ENCODE peak calls at places on chromosomes 7 and 10, in eight cellular contexts. Y is sigmoid colon, Q is epithelial cell of esophagus, J is cardiac fibroblast, H is brain microvascular endothelial cell, R is AG04450, O is mucosa of descending colon, M is AG04449. P is an unnamed sample.

GRCh38 chr10:4102802-4103344 is 317.9 kb upstream of the KLF6 start:
- DNase-seq in Y (no peak), Q (peak), J (no peak), H (no peak), R (no peak), O (no peak), M (no peak), P (no peak)

GRCh38 chr7:156160811-156161210 is 348.5 kb upstream of the SHH start:
- DNase-seq in Y (no peak), Q (no peak), J (no peak), H (no peak), R (no peak), O (peak), M (no peak), P (no peak)

GRCh38 chr10:131580076-131580652 is 268.6 kb upstream of the TCERG1L start:
- DNase-seq in Y (no peak), Q (no peak), J (no peak), H (no peak), R (no peak), O (no peak), M (no peak), P (no peak)

GRCh38 chr7:140322759-140323158 is 75.6 kb downstream of the SLC37A3 start:
- DNase-seq in Y (no peak), Q (no peak), J (no peak), H (no peak), R (no peak), O (no peak), M (no peak), P (no peak)

GRCh38 chr7:55192718-55193117 is 172.4 kb upstream of the LANCL2 start:
- DNase-seq in Y (no peak), Q (peak), J (peak), H (peak), R (peak), O (no peak), M (peak), P (peak)

GRCh38 chr10:122485670-122486069 is 24.3 kb downstream of the HTRA1 start:
- DNase-seq in Y (peak), Q (no peak), J (peak), H (no peak), R (no peak), O (no peak), M (no peak), P (no peak)

GRCh38 chr7:99733448-99733847 is 1.5 kb downstream of the CYP3A7 start:
- DNase-seq in Y (no peak), Q (no peak), J (no peak), H (no peak), R (no peak), O (no peak), M (no peak), P (no peak)

GRCh38 chr7:9523579-9523978 is 1090.2 kb downstream of the NXPH1 start:
- DNase-seq in Y (no peak), Q (no peak), J (no peak), H (no peak), R (no peak), O (no peak), M (no peak), P (no peak)

GRCh38 chr7:100413286-100413685 is 15.2 kb downstream of the ZCWPW1 start:
- DNase-seq in Y (no peak), Q (no peak), J (no peak), H (no peak), R (no peak), O (no peak), M (no peak), P (no peak)

GRCh38 chr7:123961731-123962130 is 36.7 kb downstream of the SPAM1 start:
- DNase-seq in Y (no peak), Q (peak), J (peak), H (peak), R (no peak), O (no peak), M (no peak), P (peak)

GRCh38 chr7:96495751-96496216 is 173.9 kb upstream of the SLC25A13 start:
- DNase-seq in Y (no peak), Q (peak), J (no peak), H (no peak), R (no peak), O (no peak), M (no peak), P (no peak)

GRCh38 chr10:86266446-86267242 is 100.0 kb downstream of the GRID1 start:
- DNase-seq in Y (peak), Q (no peak), J (no peak), H (no peak), R (no peak), O (no peak), M (no peak), P (no peak)

GRCh38 chr10:49260636-49261296 is 38.2 kb upstream of the C10orf71 start:
- DNase-seq in Y (no peak), Q (no peak), J (no peak), H (no peak), R (no peak), O (no peak), M (no peak), P (no peak)

GRCh38 chr10:24331457-24331856 is 122.5 kb downstream of the KIAA1217 start:
- DNase-seq in Y (no peak), Q (peak), J (peak), H (peak), R (no peak), O (peak), M (no peak), P (peak)

GRCh38 chr7:37643876-37644275 is 39.7 kb upstream of the GPR141 start:
- DNase-seq in Y (no peak), Q (no peak), J (no peak), H (no peak), R (no peak), O (no peak), M (no peak), P (no peak)

GRCh38 chr10:78255796-78256638 is 222.4 kb downstream of the RPS24 start:
- DNase-seq in Y (peak), Q (peak), J (peak), H (peak), R (peak), O (no peak), M (peak), P (peak)

GRCh38 chr10:24456319-24456718 is 247.4 kb downstream of the KIAA1217 start:
- DNase-seq in Y (no peak), Q (peak), J (peak), H (peak), R (no peak), O (no peak), M (peak), P (peak)

GRCh38 chr10:34861293-34862004 is 46.4 kb upstream of the PARD3 start:
- DNase-seq in Y (peak), Q (peak), J (peak), H (no peak), R (no peak), O (peak), M (no peak), P (peak)

GRCh38 chr10:4266387-4267083 is 481.5 kb upstream of the KLF6 start:
- DNase-seq in Y (no peak), Q (peak), J (peak), H (no peak), R (no peak), O (no peak), M (no peak), P (no peak)

GRCh38 chr7:95910341-95910740 is 138.0 kb downstream of the DYNC1I1 start:
- DNase-seq in Y (no peak), Q (no peak), J (no peak), H (no peak), R (no peak), O (no peak), M (no peak), P (no peak)

GRCh38 chr7:130425798-130426197 is 15.0 kb downstream of the CEP41 start:
- DNase-seq in Y (no peak), Q (no peak), J (no peak), H (no peak), R (no peak), O (no peak), M (no peak), P (no peak)

GRCh38 chr10:6114758-6115410 is 26.1 kb downstream of the RBM17 start:
- DNase-seq in Y (no peak), Q (peak), J (peak), H (peak), R (no peak), O (no peak), M (no peak), P (peak)

DNA sequence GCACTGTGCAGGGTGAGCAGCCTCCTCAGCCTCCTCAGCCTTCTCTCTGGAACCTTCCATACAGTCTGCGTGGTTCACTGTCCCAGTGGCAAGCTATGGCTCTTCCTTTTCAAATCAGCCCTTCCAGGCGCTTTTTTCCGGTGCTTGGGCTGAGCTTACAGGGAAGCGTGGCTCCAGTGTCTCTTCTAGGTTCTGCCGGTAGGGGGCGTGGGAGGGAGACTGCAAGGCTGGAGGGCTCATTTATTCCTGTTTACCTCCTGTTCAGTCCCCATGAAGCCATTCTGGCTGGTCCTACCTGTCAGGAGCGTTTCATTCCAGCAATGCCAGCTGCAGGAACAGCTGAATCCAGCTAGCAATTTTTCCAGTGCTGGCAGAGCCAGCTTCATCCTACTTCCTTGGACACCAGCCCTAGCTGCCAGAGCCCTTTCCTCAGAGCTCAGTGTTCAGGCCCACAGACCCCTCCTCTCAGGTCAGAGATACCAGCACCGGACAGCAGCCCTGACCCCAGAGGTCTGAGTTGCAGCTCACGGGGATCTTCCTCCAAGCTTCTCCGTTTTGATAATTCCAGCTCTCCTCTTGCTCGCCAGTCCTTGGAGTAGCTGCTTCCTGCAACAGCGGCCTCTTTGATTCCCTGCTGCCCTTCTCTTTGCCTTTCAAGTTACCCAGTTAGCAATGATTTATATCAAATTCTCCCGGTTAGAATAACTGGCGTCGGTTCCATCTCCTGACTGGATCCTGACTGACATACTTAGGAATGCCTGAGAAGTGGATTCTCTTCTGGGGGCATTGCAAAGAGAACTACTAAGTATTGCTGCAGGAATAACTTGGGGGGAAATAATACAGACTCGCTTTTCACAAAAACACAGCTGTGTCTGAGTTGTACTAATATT is 129.8 kb downstream of the FRMD4A start:
- DNase-seq in Y (no peak), Q (no peak), J (no peak), H (no peak), R (no peak), O (no peak), M (no peak), P (no peak)
- TF ChIP-seq CTCF in Y (no peak), Q (peak), J (peak), H (peak), R (peak), O (no peak), M (no peak), P (peak)

GRCh38 chr7:4726568-4726967 is 44.5 kb downstream of the FOXK1 start:
- DNase-seq in Y (no peak), Q (no peak), J (no peak), H (no peak), R (no peak), O (no peak), M (no peak), P (no peak)

GRCh38 chr7:4724648-4725013 is 42.5 kb downstream of the FOXK1 start:
- DNase-seq in Y (no peak), Q (no peak), J (peak), H (no peak), R (no peak), O (no peak), M (no peak), P (peak)

GRCh38 chr7:4727914-4728705 is 46.0 kb downstream of the FOXK1 start:
- DNase-seq in Y (no peak), Q (no peak), J (no peak), H (no peak), R (no peak), O (no peak), M (no peak), P (no peak)

GRCh38 chr7:4725014-4725951 is 43.2 kb downstream of the FOXK1 start:
- DNase-seq in Y (peak), Q (peak), J (peak), H (peak), R (peak), O (peak), M (peak), P (peak)

DNA sequence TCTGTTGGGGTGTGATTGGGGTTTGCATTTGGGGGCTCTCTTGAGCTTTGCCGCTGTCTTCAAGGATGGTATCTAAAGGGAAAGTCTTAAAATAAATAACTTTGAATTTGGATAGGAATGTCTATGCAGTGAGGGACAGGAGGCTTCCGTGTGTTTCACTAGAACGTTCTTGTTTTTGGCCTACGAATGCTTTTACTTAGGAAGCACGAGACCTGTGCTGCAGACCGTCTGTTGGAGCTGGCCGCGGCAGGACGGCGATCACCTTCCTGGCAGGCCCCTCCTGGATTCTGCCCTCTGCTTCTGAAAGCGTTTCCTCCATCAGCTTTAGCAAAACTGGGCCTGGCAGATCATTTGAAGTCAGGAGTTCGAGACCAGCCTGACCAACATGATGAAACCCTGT is 44.0 kb downstream of the FOXK1 start:
- DNase-seq in Y (peak), Q (no peak), J (peak), H (no peak), R (no peak), O (no peak), M (no peak), P (peak)
- H3K4me3 ChIP-seq in Y (peak), Q (no peak), J (no peak), H (peak), R (peak), O (no peak), M (no peak), P (no peak)

GRCh38 chr7:35760082-35760770 is 40.6 kb upstream of the SEPTIN7 start:
- DNase-seq in Y (no peak), Q (no peak), J (peak), H (no peak), R (no peak), O (no peak), M (no peak), P (no peak)

GRCh38 chr7:35757574-35757973 is 43.3 kb upstream of the SEPTIN7 start:
- DNase-seq in Y (no peak), Q (no peak), J (peak), H (no peak), R (no peak), O (no peak), M (no peak), P (no peak)

GRCh38 chr7:35754741-35755140 is 46.1 kb upstream of the SEPTIN7 start:
- DNase-seq in Y (no peak), Q (no peak), J (peak), H (no peak), R (no peak), O (no peak), M (no peak), P (no peak)

GRCh38 chr7:35755711-35756110 is 45.1 kb upstream of the SEPTIN7 start:
- DNase-seq in Y (no peak), Q (no peak), J (peak), H (no peak), R (no peak), O (no peak), M (no peak), P (no peak)

GRCh38 chr7:35758421-35758820 is 42.4 kb upstream of the SEPTIN7 start:
- DNase-seq in Y (no peak), Q (no peak), J (peak), H (no peak), R (no peak), O (no peak), M (no peak), P (no peak)
- TF ChIP-seq CTCF in Y (no peak), Q (no peak), J (no peak), H (no peak), R (no peak), O (no peak), M (no peak), P (no peak)

DNA sequence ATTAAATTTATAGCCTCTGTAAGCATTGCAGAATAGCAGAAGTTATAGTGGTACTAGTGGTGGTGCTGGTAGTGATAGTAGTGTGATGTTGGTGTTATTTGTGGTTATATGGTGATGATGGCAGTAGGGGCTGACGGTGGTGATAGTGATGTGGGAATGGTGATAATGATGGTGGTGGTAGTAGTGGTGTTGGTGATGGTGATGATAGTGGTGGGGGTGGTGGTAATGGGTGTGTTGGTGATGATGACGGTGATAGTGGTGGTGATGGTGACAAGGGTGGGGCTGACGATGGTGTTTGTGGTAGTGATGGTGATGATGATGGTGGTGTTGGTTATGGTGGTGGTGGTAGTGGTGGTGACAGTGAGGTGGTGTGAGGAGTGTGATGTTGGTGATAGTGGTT is 54.4 kb upstream of the MGAM2 start:
- DNase-seq in Y (no peak), Q (no peak), J (no peak), H (no peak), R (no peak), O (no peak), M (no peak), P (no peak)
- H3K4me3 ChIP-seq in Y (no peak), Q (no peak), J (no peak), H (no peak), R (no peak), O (no peak), M (no peak), P (no peak)

GRCh38 chr7:45872116-45873034 is 507 bp downstream of the CCDC201 start:
- DNase-seq in Y (no peak), Q (peak), J (no peak), H (no peak), R (no peak), O (no peak), M (no peak), P (no peak)
- TF ChIP-seq CTCF in Y (no peak), Q (peak), J (peak), H (peak), R (peak), O (no peak), M (peak), P (peak)

GRCh38 chr10:102752266-102752930 is 8.7 kb downstream of the WBP1L start:
- DNase-seq in Y (peak), Q (no peak), J (peak), H (peak), R (no peak), O (no peak), M (peak), P (peak)
- H3K4me3 ChIP-seq in Y (no peak), Q (no peak), J (no peak), H (no peak), R (no peak), O (no peak), M (no peak), P (no peak)

DNA sequence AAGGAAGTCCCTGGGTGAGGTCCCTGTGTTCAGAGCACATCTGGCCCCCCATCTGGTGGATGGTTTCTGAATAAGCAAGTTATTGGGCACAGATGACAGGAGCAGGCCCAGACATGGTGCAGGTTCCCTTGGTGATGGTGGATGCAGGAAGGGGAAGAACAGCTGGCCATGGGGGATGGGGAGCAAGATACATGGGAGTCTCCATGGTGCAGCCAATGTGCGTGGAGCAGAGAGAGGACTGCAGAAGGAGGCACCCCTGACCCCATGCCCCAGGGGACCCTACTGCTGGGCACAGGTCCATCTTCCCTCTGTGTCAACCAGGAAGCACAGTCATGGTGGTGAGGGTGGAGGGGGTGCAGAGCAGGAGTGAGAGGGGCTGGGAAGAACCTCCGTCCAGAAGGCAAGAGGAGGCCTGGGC is 43.8 kb upstream of the RABGEF1 start:
- DNase-seq in Y (no peak), Q (peak), J (peak), H (no peak), R (no peak), O (no peak), M (no peak), P (no peak)
- TF ChIP-seq CTCF in Y (no peak), Q (peak), J (no peak), H (no peak), R (no peak), O (no peak), M (no peak), P (no peak)

P was measured in astrocyte of the spinal cord.